ENCODE peak calls at places on chromosome 5, in eight cellular contexts. T, K, E, Y, L, W, V and Z are unnamed samples.

GRCh38 chr5:72860499-72860898 is 44.0 kb downstream of the TNPO1 start:
- DNase-seq in T (no peak), K (peak), E (no peak), Y (no peak), L (no peak), W (no peak), V (peak), Z (no peak)

GRCh38 chr5:36073595-36074216 is 7.0 kb upstream of the UGT3A2 start:
- DNase-seq in T (no peak), K (no peak), E (peak), Y (no peak), L (no peak), W (peak), V (no peak), Z (no peak)

GRCh38 chr5:69250593-69250992 is 15.9 kb downstream of the CDK7 start:
- DNase-seq in T (no peak), K (no peak), E (no peak), Y (no peak), L (no peak), W (no peak), V (no peak), Z (no peak)

GRCh38 chr5:59829389-59829788 is 64.1 kb downstream of the PDE4D start:
- DNase-seq in T (no peak), K (peak), E (no peak), Y (no peak), L (no peak), W (no peak), V (peak), Z (no peak)

GRCh38 chr5:42924226-42924625 is 112.5 kb upstream of the SELENOP start:
- DNase-seq in T (no peak), K (no peak), E (no peak), Y (no peak), L (no peak), W (no peak), V (no peak), Z (no peak)

GRCh38 chr5:40497573-40497972 is 182.1 kb upstream of the PTGER4 start:
- DNase-seq in T (peak), K (no peak), E (no peak), Y (no peak), L (no peak), W (no peak), V (no peak), Z (no peak)

GRCh38 chr5:54309751-54310432 is 481 bp downstream of the ARL15 start:
- DNase-seq in T (no peak), K (peak), E (peak), Y (peak), L (peak), W (peak), V (no peak), Z (peak)

GRCh38 chr5:29963956-29964355 is 1229.5 kb upstream of the CDH6 start:
- DNase-seq in T (no peak), K (no peak), E (no peak), Y (no peak), L (no peak), W (no peak), V (no peak), Z (no peak)

GRCh38 chr5:20166496-20166895 is 178.5 kb upstream of the CDH18 start:
- DNase-seq in T (no peak), K (no peak), E (no peak), Y (no peak), L (no peak), W (no peak), V (no peak), Z (no peak)

GRCh38 chr5:53607896-53608295 is 47.5 kb downstream of the NDUFS4 start:
- DNase-seq in T (no peak), K (peak), E (no peak), Y (no peak), L (no peak), W (no peak), V (peak), Z (no peak)

GRCh38 chr5:154166901-154167791 is 23.4 kb upstream of the GALNT10 start:
- DNase-seq in T (no peak), K (no peak), E (no peak), Y (no peak), L (no peak), W (peak), V (no peak), Z (no peak)

GRCh38 chr5:141878186-141878770 is at the start of gene PCDH1:
- DNase-seq in T (no peak), K (peak), E (peak), Y (peak), L (no peak), W (peak), V (peak), Z (peak)

GRCh38 chr5:56192246-56192645 is 40.9 kb downstream of the ANKRD55 start:
- DNase-seq in T (no peak), K (no peak), E (no peak), Y (no peak), L (no peak), W (no peak), V (no peak), Z (no peak)

GRCh38 chr5:74409166-74409706 is 231.3 kb downstream of the ENC1 start:
- DNase-seq in T (no peak), K (no peak), E (no peak), Y (no peak), L (no peak), W (peak), V (no peak), Z (no peak)

GRCh38 chr5:176540956-176541337 is 3.7 kb upstream of the RNF44 start:
- DNase-seq in T (no peak), K (no peak), E (no peak), Y (peak), L (no peak), W (no peak), V (no peak), Z (peak)